ENCODE peak calls at places on chromosomes 6 and 20, in six cellular contexts. A is HCT116, B is stomach, Q is sigmoid colon, U is esophagus muscularis mucosa, R is H1. Y is an unnamed sample.

GRCh38 chr6:4521070-4521469 is 255.1 kb upstream of the CDYL start:
- DNase-seq in A (no peak), B (no peak), Q (no peak), U (no peak), R (no peak), Y (no peak)

GRCh38 chr20:54044156-54044555 is 26.2 kb downstream of the BCAS1 start:
- DNase-seq in A (no peak), B (no peak), Q (no peak), U (no peak), R (no peak), Y (no peak)

GRCh38 chr6:32254761-32255211 is 30.9 kb upstream of the NOTCH4 start:
- DNase-seq in A (no peak), B (no peak), Q (no peak), U (no peak), R (no peak), Y (no peak)

GRCh38 chr6:13268914-13269532 is 59.3 kb downstream of the TBC1D7 start:
- DNase-seq in A (no peak), B (no peak), Q (no peak), U (no peak), R (no peak), Y (no peak)

GRCh38 chr6:5093231-5094015 is 8.3 kb downstream of the PPP1R3G start:
- DNase-seq in A (no peak), B (no peak), Q (no peak), U (no peak), R (no peak), Y (no peak)

GRCh38 chr6:127164555-127164954 is 46.1 kb downstream of the RSPO3 start:
- DNase-seq in A (no peak), B (no peak), Q (no peak), U (no peak), R (no peak), Y (no peak)

GRCh38 chr6:50049829-50050228 is at the start of gene DEFB112:
- DNase-seq in A (no peak), B (no peak), Q (no peak), U (no peak), R (no peak), Y (no peak)

GRCh38 chr6:36666726-36667591 is 11.6 kb upstream of the CDKN1A start:
- DNase-seq in A (peak; percentile 59), B (peak; percentile 47), Q (peak; percentile 89), U (no peak), R (no peak), Y (peak; percentile 65)

GRCh38 chr6:108738684-108739406 is 109.4 kb upstream of the ARMC2 start:
- DNase-seq in A (no peak), B (no peak), Q (no peak), U (no peak), R (no peak), Y (peak; percentile 33)

GRCh38 chr6:107414246-107414645 is 45.1 kb downstream of the PDSS2 start:
- DNase-seq in A (no peak), B (no peak), Q (no peak), U (no peak), R (no peak), Y (no peak)

GRCh38 chr20:313948-314347 is 11.4 kb upstream of the SOX12 start:
- DNase-seq in A (no peak), B (no peak), Q (no peak), U (no peak), R (no peak), Y (no peak)

GRCh38 chr6:8219352-8219943 is 117.1 kb upstream of the EEF1E1 start:
- DNase-seq in A (peak; percentile 23), B (peak; percentile 42), Q (no peak), U (no peak), R (no peak), Y (peak; percentile 33)

GRCh38 chr6:124962617-124963415 is 579 bp downstream of the RNF217 start:
- DNase-seq in A (no peak), B (peak; percentile 40), Q (peak; percentile 77), U (no peak), R (no peak), Y (peak; percentile 49)

GRCh38 chr6:6006428-6007310 is at the start of gene NRN1:
- DNase-seq in A (no peak), B (no peak), Q (no peak), U (no peak), R (no peak), Y (no peak)

GRCh38 chr20:19907326-19908056 is 109.7 kb upstream of the NAA20 start:
- DNase-seq in A (no peak), B (no peak), Q (no peak), U (no peak), R (no peak), Y (no peak)

GRCh38 chr6:163739968-163740367 is 325.4 kb downstream of the QKI start:
- DNase-seq in A (no peak), B (no peak), Q (no peak), U (no peak), R (no peak), Y (no peak)

GRCh38 chr6:43770417-43771209 is 602 bp downstream of the VEGFA start:
- DNase-seq in A (no peak), B (peak; percentile 63), Q (peak; percentile 83), U (no peak), R (no peak), Y (peak; percentile 66)

GRCh38 chr6:20166226-20166625 is 46.0 kb downstream of the MBOAT1 start:
- DNase-seq in A (no peak), B (no peak), Q (no peak), U (no peak), R (no peak), Y (no peak)

GRCh38 chr6:50586074-50586473 is 127.3 kb upstream of the TFAP2D start:
- DNase-seq in A (no peak), B (no peak), Q (no peak), U (no peak), R (no peak), Y (no peak)

GRCh38 chr20:61757678-61758555 is 307.8 kb downstream of the TAF4 start:
- DNase-seq in A (no peak), B (no peak), Q (peak; percentile 53), U (no peak), R (no peak), Y (no peak)

GRCh38 chr20:45429618-45430017 is 13.7 kb downstream of the PIGT start:
- DNase-seq in A (no peak), B (no peak), Q (no peak), U (no peak), R (no peak), Y (no peak)

GRCh38 chr6:149851461-149851860 is 12.7 kb downstream of the LRP11 start:
- DNase-seq in A (no peak), B (no peak), Q (no peak), U (no peak), R (no peak), Y (no peak)

GRCh38 chr6:20444786-20445271 is 43.1 kb downstream of the E2F3 start:
- DNase-seq in A (no peak), B (no peak), Q (no peak), U (no peak), R (no peak), Y (no peak)

GRCh38 chr6:128492386-128492785 is 28.0 kb downstream of the PTPRK start:
- DNase-seq in A (no peak), B (peak; percentile 43), Q (no peak), U (no peak), R (no peak), Y (no peak)

GRCh38 chr6:97765480-97765879 is 482.5 kb upstream of the MMS22L start:
- DNase-seq in A (no peak), B (no peak), Q (no peak), U (no peak), R (no peak), Y (no peak)

GRCh38 chr20:19784511-19785172 is 26.6 kb downstream of the RIN2 start:
- DNase-seq in A (peak; percentile 77), B (peak; percentile 38), Q (peak; percentile 78), U (no peak), R (no peak), Y (peak; percentile 36)

GRCh38 chr6:27076116-27076515 is 171.4 kb upstream of the PRSS16 start:
- DNase-seq in A (no peak), B (no peak), Q (no peak), U (no peak), R (no peak), Y (no peak)

DNA sequence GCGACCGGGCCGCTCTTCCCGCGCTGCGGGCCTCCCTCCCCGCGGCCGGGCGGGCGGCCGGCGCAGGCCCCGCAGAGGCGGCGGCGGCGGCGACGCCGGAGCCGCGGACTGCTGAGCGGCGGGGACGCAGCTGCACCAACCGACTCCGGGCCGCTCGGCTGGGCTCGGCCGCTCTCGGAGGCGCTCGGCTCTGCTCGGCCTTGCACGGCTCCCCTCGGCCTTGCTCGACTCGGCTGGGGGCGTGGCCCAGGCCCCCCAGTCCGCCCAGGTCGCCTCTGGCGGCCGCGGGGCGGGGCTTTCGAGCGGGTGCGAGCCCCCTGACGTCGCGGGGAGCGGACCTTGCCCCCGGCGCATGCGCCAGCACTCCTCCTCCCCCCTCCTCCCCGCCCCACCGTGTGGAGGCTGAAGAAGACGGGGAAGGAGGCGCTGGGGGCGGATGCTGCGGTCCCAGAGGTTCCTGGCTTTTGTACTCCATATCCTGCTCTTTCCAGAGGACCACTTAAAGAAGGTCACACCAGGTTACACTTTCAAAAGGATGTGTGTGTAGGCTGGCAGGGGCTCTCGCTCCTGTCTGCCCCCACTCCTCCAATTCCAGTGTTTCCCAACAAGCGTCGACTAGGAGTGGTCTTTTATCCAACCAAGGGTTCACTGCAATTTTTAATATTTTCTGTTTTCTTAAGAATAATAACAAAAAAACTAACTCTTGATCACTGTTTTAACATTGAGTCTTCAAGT is at the start of gene ZHX3:
- DNase-seq in A (peak; percentile 85), B (peak; percentile 97), Q (peak; percentile 99), U (peak; percentile 97), R (peak; percentile 91), Y (peak; percentile 98)
- TF ChIP-seq POLR2A in A (no peak), B (no peak), Q (no peak), U (no peak), R (no peak), Y (peak; percentile 72)

GRCh38 chr6:42166444-42167141 is 6.6 kb upstream of the GUCA1A start:
- DNase-seq in A (peak; percentile 63), B (peak; percentile 76), Q (no peak), U (peak; percentile 95), R (peak; percentile 77), Y (peak; percentile 77)
- TF ChIP-seq POLR2AphosphoS5 in A (peak; percentile 19), B (peak; percentile 9), Q (no peak), U (no peak), R (no peak), Y (no peak)

GRCh38 chr6:33344771-33345697 is 27.5 kb upstream of the ZBTB22 start:
- DNase-seq in A (peak; percentile 74), B (peak; percentile 66), Q (peak; percentile 86), U (no peak), R (no peak), Y (peak; percentile 71)
- TF ChIP-seq CTCF in A (peak; percentile 50), B (no peak), Q (peak; percentile 68), U (peak; percentile 70), R (peak; percentile 60), Y (peak; percentile 64)

GRCh38 chr6:42140756-42141602 is 1.4 kb downstream of the C6orf132 start:
- DNase-seq in A (no peak), B (peak; percentile 28), Q (no peak), U (no peak), R (no peak), Y (no peak)

GRCh38 chr6:42141603-42142117 is 760 bp downstream of the C6orf132 start:
- DNase-seq in A (no peak), B (peak; percentile 46), Q (no peak), U (no peak), R (no peak), Y (no peak)

GRCh38 chr6:42138630-42139619 is 3.5 kb downstream of the C6orf132 start:
- DNase-seq in A (no peak), B (no peak), Q (no peak), U (no peak), R (no peak), Y (no peak)

GRCh38 chr6:42140051-42140450 is 2.4 kb downstream of the C6orf132 start:
- DNase-seq in A (no peak), B (peak; percentile 77), Q (no peak), U (no peak), R (no peak), Y (peak; percentile 86)

GRCh38 chr6:42142118-42142835 is at the start of gene C6orf132:
- DNase-seq in A (no peak), B (peak; percentile 91), Q (no peak), U (no peak), R (peak; percentile 46), Y (peak; percentile 87)
- TF ChIP-seq POLR2A in A (no peak), B (no peak), Q (peak; percentile 50), U (no peak), R (no peak), Y (peak; percentile 94)